ENCODE peak calls at places on chromosomes 7 and 10, in four cellular contexts. F, U, K and P are unnamed samples.

GRCh38 chr10:116880716-116881440 is 31.6 kb downstream of the ENO4 start:
- DNase-seq in F (no peak), U (no peak), K (no peak), P (no peak)

GRCh38 chr7:148847815-148848726 is 36.0 kb downstream of the EZH2 start:
- DNase-seq in F (no peak), U (no peak), K (peak; percentile 13), P (no peak)

GRCh38 chr10:133378251-133379096 is 588 bp upstream of the PAOX start:
- DNase-seq in F (no peak), U (no peak), K (peak; percentile 78), P (no peak)

GRCh38 chr10:73519336-73519735 is 23.5 kb upstream of the PPP3CB start:
- DNase-seq in F (no peak), U (no peak), K (no peak), P (no peak)

GRCh38 chr7:19069842-19070241 is 47.6 kb downstream of the TWIST1 start:
- DNase-seq in F (no peak), U (no peak), K (no peak), P (no peak)

GRCh38 chr10:96642973-96643372 is 56.2 kb upstream of the TM9SF3 start:
- DNase-seq in F (no peak), U (peak; percentile 21), K (no peak), P (peak; percentile 54)

GRCh38 chr10:26780793-26781601 is 79.8 kb downstream of the ABI1 start:
- DNase-seq in F (peak; percentile 77), U (no peak), K (peak; percentile 87), P (no peak)

GRCh38 chr10:31620236-31621151 is 301.5 kb downstream of the ZEB1 start:
- DNase-seq in F (peak; percentile 34), U (no peak), K (peak; percentile 86), P (peak; percentile 53)

GRCh38 chr10:128152741-128153583 is 26.7 kb upstream of the MKI67 start:
- DNase-seq in F (no peak), U (no peak), K (peak; percentile 19), P (no peak)

GRCh38 chr7:144130730-144131129 is 7.8 kb downstream of the OR2A14 start:
- DNase-seq in F (no peak), U (no peak), K (no peak), P (no peak)

GRCh38 chr7:28013019-28013418 is 167.6 kb downstream of the JAZF1 start:
- DNase-seq in F (no peak), U (no peak), K (no peak), P (no peak)

GRCh38 chr10:3145366-3145765 is 27.2 kb downstream of the PITRM1 start:
- DNase-seq in F (no peak), U (no peak), K (no peak), P (no peak)

GRCh38 chr10:126576336-126576735 is 94.2 kb downstream of the C10orf90 start:
- DNase-seq in F (no peak), U (no peak), K (no peak), P (no peak)

GRCh38 chr7:139595806-139596205 is 72.3 kb downstream of the CLEC2L start:
- DNase-seq in F (no peak), U (no peak), K (no peak), P (no peak)

GRCh38 chr7:27551803-27552202 is 110.9 kb downstream of the HIBADH start:
- DNase-seq in F (no peak), U (no peak), K (no peak), P (no peak)

GRCh38 chr7:3404490-3404889 is 103.4 kb downstream of the SDK1 start:
- DNase-seq in F (no peak), U (no peak), K (peak; percentile 65), P (no peak)

GRCh38 chr7:19834566-19834965 is 61.1 kb upstream of the TMEM196 start:
- DNase-seq in F (no peak), U (no peak), K (no peak), P (no peak)

GRCh38 chr7:150974468-150975391 is 3.4 kb downstream of the KCNH2 start:
- DNase-seq in F (no peak), U (no peak), K (peak; percentile 39), P (no peak)

GRCh38 chr7:1296727-1297475 is 64.2 kb downstream of the UNCX start:
- DNase-seq in F (no peak), U (no peak), K (no peak), P (no peak)

GRCh38 chr7:130491841-130492518 is at the start of gene MEST:
- DNase-seq in F (no peak), U (no peak), K (peak; percentile 57), P (no peak)

GRCh38 chr7:45088821-45089313 is at the start of gene NACAD:
- DNase-seq in F (no peak), U (no peak), K (peak; percentile 58), P (no peak)

GRCh38 chr10:23693398-23693797 is 254.5 kb downstream of the OTUD1 start:
- DNase-seq in F (no peak), U (no peak), K (no peak), P (no peak)

GRCh38 chr7:159004411-159004810 is 140.3 kb downstream of the VIPR2 start:
- DNase-seq in F (no peak), U (no peak), K (no peak), P (no peak)

GRCh38 chr7:46558482-46559193 is 637.6 kb upstream of the IGFBP3 start:
- DNase-seq in F (no peak), U (no peak), K (peak; percentile 59), P (no peak)

GRCh38 chr10:32210306-32211045 is 136.5 kb downstream of the EPC1 start:
- DNase-seq in F (peak; percentile 33), U (no peak), K (peak; percentile 78), P (no peak)

GRCh38 chr10:50152792-50153272 is 85.1 kb downstream of the WASHC2A start:
- DNase-seq in F (no peak), U (no peak), K (peak; percentile 19), P (no peak)

GRCh38 chr7:116434820-116435341 is 64.7 kb upstream of the CAV2 start:
- DNase-seq in F (peak; percentile 88), U (no peak), K (peak; percentile 85), P (no peak)

GRCh38 chr7:6106140-6106904 is 75.1 kb downstream of the ANKRD61 start:
- DNase-seq in F (peak; percentile 14), U (no peak), K (peak; percentile 32), P (no peak)

GRCh38 chr7:135994466-135995205 is 17.5 kb upstream of the MTPN start:
- DNase-seq in F (no peak), U (no peak), K (peak; percentile 19), P (no peak)

GRCh38 chr7:99001482-99002145 is 123.3 kb downstream of the TRRAP start:
- DNase-seq in F (no peak), U (no peak), K (no peak), P (no peak)

GRCh38 chr7:45443263-45443662 is 130.9 kb upstream of the ADCY1 start:
- DNase-seq in F (no peak), U (no peak), K (no peak), P (no peak)

GRCh38 chr10:71548494-71548846 is 151.8 kb downstream of the CDH23 start:
- DNase-seq in F (no peak), U (no peak), K (peak; percentile 25), P (no peak)

GRCh38 chr10:102775973-102776669 is 32.4 kb downstream of the WBP1L start:
- DNase-seq in F (no peak), U (peak; percentile 82), K (peak; percentile 77), P (no peak)

GRCh38 chr7:79245623-79246249 is 207.7 kb downstream of the MAGI2 start:
- DNase-seq in F (no peak), U (no peak), K (no peak), P (no peak)
- TF ChIP-seq CTCF in F (no peak), U (no peak), K (no peak), P (no peak)

GRCh38 chr10:87842220-87842641 is 21.1 kb downstream of the KLLN start:
- DNase-seq in F (no peak), U (no peak), K (no peak), P (no peak)

GRCh38 chr10:87844837-87845623 is 18.3 kb downstream of the KLLN start:
- DNase-seq in F (no peak), U (no peak), K (peak; percentile 75), P (no peak)

GRCh38 chr10:87841215-87841614 is 22.1 kb downstream of the KLLN start:
- DNase-seq in F (no peak), U (no peak), K (no peak), P (no peak)

GRCh38 chr10:87843714-87844113 is 19.6 kb downstream of the KLLN start:
- DNase-seq in F (no peak), U (no peak), K (peak; percentile 11), P (no peak)

GRCh38 chr10:87842776-87843497 is 20.4 kb downstream of the KLLN start:
- DNase-seq in F (no peak), U (no peak), K (peak; percentile 77), P (no peak)
- TF ChIP-seq CTCF in F (peak; percentile 5), U (no peak), K (no peak), P (no peak)

DNA sequence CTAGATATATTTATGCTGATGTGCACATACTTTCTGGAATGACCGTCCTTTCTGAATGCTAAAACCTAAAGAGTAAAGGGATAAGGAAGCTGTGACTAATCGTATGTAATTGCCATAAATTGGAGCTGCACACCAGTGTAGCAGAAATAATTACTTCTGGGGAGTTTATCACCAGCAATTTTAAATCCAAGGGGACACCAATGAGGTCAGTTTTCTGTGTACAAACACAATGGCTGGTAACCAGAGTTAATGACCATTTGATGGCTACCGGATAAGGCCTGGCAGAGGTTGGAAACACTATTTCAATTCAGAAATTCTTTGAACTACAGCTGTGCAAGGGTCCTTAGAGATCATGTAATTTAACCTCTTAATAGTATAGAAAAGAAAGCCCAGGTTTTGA is 670.1 kb downstream of the REEP3 start:
- DNase-seq in F (no peak), U (no peak), K (no peak), P (no peak)
- TF ChIP-seq CTCF in F (no peak), U (no peak), K (no peak), P (no peak)

GRCh38 chr7:71131256-71131752 is 640 bp upstream of the GALNT17 start:
- DNase-seq in F (no peak), U (no peak), K (peak; percentile 6), P (no peak)
- TF ChIP-seq CTCF in F (no peak), U (peak; percentile 25), K (no peak), P (no peak)

GRCh38 chr7:132395375-132395774 is 180.9 kb downstream of the PLXNA4 start:
- DNase-seq in F (no peak), U (no peak), K (no peak), P (no peak)

GRCh38 chr7:132393789-132394261 is 182.4 kb downstream of the PLXNA4 start:
- DNase-seq in F (no peak), U (no peak), K (no peak), P (no peak)

GRCh38 chr7:132392713-132393112 is 183.6 kb downstream of the PLXNA4 start:
- DNase-seq in F (no peak), U (no peak), K (no peak), P (no peak)

GRCh38 chr7:132390705-132391104 is 185.6 kb downstream of the PLXNA4 start:
- DNase-seq in F (peak; percentile 49), U (no peak), K (peak; percentile 40), P (no peak)

GRCh38 chr7:132394283-132395003 is 181.8 kb downstream of the PLXNA4 start:
- DNase-seq in F (no peak), U (no peak), K (peak; percentile 14), P (no peak)
- TF ChIP-seq CTCF in F (peak; percentile 13), U (peak; percentile 11), K (peak; percentile 5), P (no peak)